ENCODE peak calls at places on chromosomes 5 and 9, in four cellular contexts. Y, Z, V and H are unnamed samples.

GRCh38 chr5:41670216-41670615 is 159.8 kb upstream of the PLCXD3 start:
- DNase-seq in Z (no peak), Y (no peak), V (no peak), H (no peak)

GRCh38 chr9:111440226-111440625 is 44.0 kb downstream of the ECPAS start:
- DNase-seq in V (no peak), Z (no peak), Y (no peak), H (no peak)

GRCh38 chr5:79464695-79465332 is 49.1 kb downstream of the HOMER1 start:
- DNase-seq in V (no peak), Y (no peak), Z (no peak), H (no peak)

GRCh38 chr5:133635051-133635450 is 22.7 kb upstream of the FSTL4 start:
- DNase-seq in Z (no peak), V (no peak), Y (no peak), H (no peak)

GRCh38 chr5:150599917-150600511 is 40.4 kb upstream of the SYNPO start:
- DNase-seq in Y (no peak), V (no peak), Z (peak), H (peak)

GRCh38 chr5:95870105-95870672 is 47.7 kb upstream of the GLRX start:
- DNase-seq in V (no peak), Z (no peak), Y (peak), H (no peak)

GRCh38 chr5:171272996-171273970 is 35.8 kb upstream of the TLX3 start:
- DNase-seq in V (no peak), Y (no peak), Z (no peak), H (no peak)

GRCh38 chr9:70049236-70049635 is 5.6 kb downstream of the MAMDC2 start:
- DNase-seq in V (no peak), Z (peak), Y (no peak), H (peak)

GRCh38 chr5:176818391-176819098 is 8.2 kb downstream of the UNC5A start:
- DNase-seq in Y (no peak), V (no peak), Z (no peak), H (no peak)